ENCODE peak calls at places on chromosomes 3 and 15, in five cellular contexts. P, C, Y, W and A are unnamed samples.

GRCh38 chr3:32224047-32224446 is 14.4 kb upstream of the CMTM8 start:
- DNase-seq in Y (no peak), C (no peak), W (no peak), P (no peak), A (no peak)

GRCh38 chr3:159586587-159587202 is 401.9 kb upstream of the IL12A start:
- DNase-seq in C (peak), P (no peak), Y (no peak), W (no peak), A (peak)

GRCh38 chr3:66228707-66229106 is 7.9 kb downstream of the SLC25A26 start:
- DNase-seq in Y (no peak), C (no peak), P (no peak), W (no peak), A (no peak)

GRCh38 chr3:107217161-107217560 is 160.1 kb upstream of the CCDC54 start:
- DNase-seq in W (no peak), P (no peak), Y (no peak), C (no peak), A (no peak)

GRCh38 chr3:43015572-43016512 is 36.7 kb downstream of the GASK1A start:
- DNase-seq in W (no peak), Y (no peak), P (no peak), C (no peak), A (no peak)

GRCh38 chr15:75097939-75098338 is 74.5 kb downstream of the PPCDC start:
- DNase-seq in W (no peak), P (no peak), Y (no peak), C (no peak), A (no peak)

GRCh38 chr3:146131616-146132410 is 29.2 kb downstream of the PLOD2 start:
- DNase-seq in C (no peak), W (no peak), Y (no peak), P (no peak), A (no peak)

GRCh38 chr3:18422972-18423371 is 2.2 kb downstream of the SATB1 start:
- DNase-seq in P (no peak), Y (no peak), C (peak), W (no peak), A (peak)

GRCh38 chr3:33212406-33212805 is 6.2 kb downstream of the SUSD5 start:
- DNase-seq in W (no peak), P (no peak), C (no peak), Y (no peak), A (no peak)

GRCh38 chr15:79025201-79025600 is 65.4 kb downstream of the RASGRF1 start:
- DNase-seq in P (peak), W (no peak), C (no peak), Y (no peak), A (peak)

GRCh38 chr3:100163787-100164186 is 49.5 kb upstream of the FILIP1L start:
- DNase-seq in C (no peak), W (no peak), P (no peak), Y (no peak), A (no peak)

GRCh38 chr15:94229591-94230365 is 1.6 kb upstream of the MCTP2 start:
- DNase-seq in W (no peak), Y (no peak), C (no peak), P (peak), A (peak)

GRCh38 chr3:179148446-179149238 is 485 bp downstream of the PIK3CA start:
- DNase-seq in W (no peak), C (peak), Y (peak), P (peak), A (peak)

GRCh38 chr3:141629950-141630349 is 108.1 kb upstream of the RNF7 start:
- DNase-seq in P (no peak), W (no peak), C (no peak), Y (no peak), A (no peak)

GRCh38 chr15:78064544-78064943 is 13.0 kb downstream of the TBC1D2B start:
- DNase-seq in P (no peak), Y (no peak), C (no peak), W (no peak), A (no peak)

GRCh38 chr15:92820233-92821021 is 79.7 kb upstream of the CHD2 start:
- DNase-seq in P (peak), Y (peak), C (peak), W (no peak), A (peak)

GRCh38 chr3:89104499-89104898 is 2.9 kb upstream of the EPHA3 start:
- DNase-seq in C (no peak), P (peak), Y (no peak), W (no peak), A (no peak)

GRCh38 chr3:46162975-46163550 is 45.0 kb downstream of the CCR1 start:
- DNase-seq in Y (no peak), C (no peak), W (no peak), P (no peak), A (no peak)

GRCh38 chr3:112388972-112389371 is 56.0 kb downstream of the CD200 start:
- DNase-seq in C (no peak), Y (no peak), W (no peak), P (no peak), A (no peak)

GRCh38 chr3:32123620-32124019 is 17.2 kb downstream of the GPD1L start:
- DNase-seq in C (no peak), W (no peak), Y (no peak), P (no peak), A (no peak)

GRCh38 chr15:64024172-64025050 is 21.9 kb downstream of the DAPK2 start:
- DNase-seq in Y (no peak), C (no peak), W (no peak), P (peak), A (peak)

GRCh38 chr3:107633327-107634141 is 110.8 kb downstream of the BBX start:
- DNase-seq in P (peak), W (no peak), Y (no peak), C (no peak), A (peak)

GRCh38 chr3:38614651-38615352 is 34.7 kb downstream of the SCN5A start:
- DNase-seq in W (no peak), P (no peak), Y (no peak), C (no peak), A (no peak)

GRCh38 chr3:143526016-143526540 is 322.2 kb downstream of the SLC9A9 start:
- DNase-seq in C (no peak), W (no peak), Y (no peak), P (no peak), A (no peak)

GRCh38 chr3:100915706-100916105 is 77.5 kb downstream of the ABI3BP start:
- DNase-seq in P (no peak), C (no peak), W (no peak), Y (no peak), A (no peak)

GRCh38 chr3:122014741-122015140 is 7.3 kb downstream of the ILDR1 start:
- DNase-seq in W (no peak), C (no peak), P (peak), Y (no peak), A (no peak)

GRCh38 chr3:194269610-194270145 is 81.5 kb downstream of the CPN2 start:
- DNase-seq in Y (no peak), P (no peak), W (no peak), C (no peak), A (no peak)